ENCODE peak calls at places on chromosomes 3 and 15, in nine cellular contexts. One of them, this sample, is unnamed.

GRCh38 chr15:52018693-52019393 is at the start of gene MAPK6:
- DNase-seq in activated CD8-positive, alpha-beta memory T cell treated with anti-CD3 and anti-CD28 coated beads, Interleukin-2, amount 50 U/mL, for 4 hours: peak
- DNase-seq in caudate nucleus: peak
- DNase-seq in foreskin fibroblast: peak
- DNase-seq in mesendoderm: peak
- DNase-seq in HFF-Myc: no peak
- DNase-seq in M059J: peak
- DNase-seq in OCI-LY7: peak
- DNase-seq in ACHN: peak
- DNase-seq in this sample: peak

GRCh38 chr3:64642327-64643151 is 45.3 kb downstream of the ADAMTS9 start:
- DNase-seq in caudate nucleus: no peak
- DNase-seq in mesendoderm: peak
- DNase-seq in foreskin fibroblast: no peak
- DNase-seq in HFF-Myc: no peak
- DNase-seq in M059J: no peak
- DNase-seq in OCI-LY7: no peak
- DNase-seq in activated CD8-positive, alpha-beta memory T cell treated with anti-CD3 and anti-CD28 coated beads, Interleukin-2, amount 50 U/mL, for 4 hours: no peak
- DNase-seq in ACHN: no peak
- DNase-seq in this sample: no peak

GRCh38 chr3:105516972-105517371 is 150.3 kb downstream of the ALCAM start:
- DNase-seq in HFF-Myc: no peak
- DNase-seq in mesendoderm: peak
- DNase-seq in caudate nucleus: no peak
- DNase-seq in OCI-LY7: no peak
- DNase-seq in foreskin fibroblast: no peak
- DNase-seq in ACHN: no peak
- DNase-seq in activated CD8-positive, alpha-beta memory T cell treated with anti-CD3 and anti-CD28 coated beads, Interleukin-2, amount 50 U/mL, for 4 hours: no peak
- DNase-seq in M059J: no peak
- DNase-seq in this sample: no peak

GRCh38 chr3:48858709-48859108 is 11.0 kb upstream of the PRKAR2A start:
- DNase-seq in M059J: no peak
- DNase-seq in HFF-Myc: no peak
- DNase-seq in ACHN: no peak
- DNase-seq in mesendoderm: no peak
- DNase-seq in foreskin fibroblast: no peak
- DNase-seq in OCI-LY7: no peak
- DNase-seq in caudate nucleus: no peak
- DNase-seq in activated CD8-positive, alpha-beta memory T cell treated with anti-CD3 and anti-CD28 coated beads, Interleukin-2, amount 50 U/mL, for 4 hours: no peak
- DNase-seq in this sample: no peak

GRCh38 chr3:106282931-106283330 is 414.1 kb upstream of the CBLB start:
- DNase-seq in caudate nucleus: no peak
- DNase-seq in activated CD8-positive, alpha-beta memory T cell treated with anti-CD3 and anti-CD28 coated beads, Interleukin-2, amount 50 U/mL, for 4 hours: no peak
- DNase-seq in foreskin fibroblast: no peak
- DNase-seq in ACHN: no peak
- DNase-seq in HFF-Myc: no peak
- DNase-seq in OCI-LY7: no peak
- DNase-seq in M059J: no peak
- DNase-seq in mesendoderm: no peak
- DNase-seq in this sample: peak

GRCh38 chr3:125212096-125212508 is 446 bp downstream of the SLC12A8 start:
- DNase-seq in mesendoderm: peak
- DNase-seq in foreskin fibroblast: no peak
- DNase-seq in caudate nucleus: no peak
- DNase-seq in HFF-Myc: no peak
- DNase-seq in OCI-LY7: no peak
- DNase-seq in ACHN: peak
- DNase-seq in M059J: no peak
- DNase-seq in activated CD8-positive, alpha-beta memory T cell treated with anti-CD3 and anti-CD28 coated beads, Interleukin-2, amount 50 U/mL, for 4 hours: no peak
- DNase-seq in this sample: no peak

GRCh38 chr3:19147905-19148767 is at the start of gene KCNH8:
- DNase-seq in ACHN: no peak
- DNase-seq in mesendoderm: peak
- DNase-seq in OCI-LY7: peak
- DNase-seq in activated CD8-positive, alpha-beta memory T cell treated with anti-CD3 and anti-CD28 coated beads, Interleukin-2, amount 50 U/mL, for 4 hours: peak
- DNase-seq in foreskin fibroblast: no peak
- DNase-seq in M059J: no peak
- DNase-seq in HFF-Myc: no peak
- DNase-seq in caudate nucleus: peak
- DNase-seq in this sample: no peak

GRCh38 chr3:167814441-167814951 is 79.0 kb downstream of the SERPINI1 start:
- DNase-seq in ACHN: no peak
- DNase-seq in mesendoderm: no peak
- DNase-seq in M059J: peak
- DNase-seq in OCI-LY7: no peak
- DNase-seq in foreskin fibroblast: no peak
- DNase-seq in caudate nucleus: peak
- DNase-seq in activated CD8-positive, alpha-beta memory T cell treated with anti-CD3 and anti-CD28 coated beads, Interleukin-2, amount 50 U/mL, for 4 hours: no peak
- DNase-seq in HFF-Myc: no peak
- DNase-seq in this sample: peak

GRCh38 chr15:42150246-42150970 is 6.0 kb downstream of the PLA2G4F start:
- DNase-seq in activated CD8-positive, alpha-beta memory T cell treated with anti-CD3 and anti-CD28 coated beads, Interleukin-2, amount 50 U/mL, for 4 hours: no peak
- DNase-seq in foreskin fibroblast: no peak
- DNase-seq in ACHN: no peak
- DNase-seq in caudate nucleus: peak
- DNase-seq in M059J: no peak
- DNase-seq in OCI-LY7: no peak
- DNase-seq in mesendoderm: no peak
- DNase-seq in HFF-Myc: no peak
- DNase-seq in this sample: no peak

GRCh38 chr3:8301977-8302589 is 199.5 kb upstream of the LMCD1 start:
- DNase-seq in foreskin fibroblast: peak
- DNase-seq in M059J: peak
- DNase-seq in activated CD8-positive, alpha-beta memory T cell treated with anti-CD3 and anti-CD28 coated beads, Interleukin-2, amount 50 U/mL, for 4 hours: no peak
- DNase-seq in ACHN: peak
- DNase-seq in HFF-Myc: no peak
- DNase-seq in mesendoderm: peak
- DNase-seq in caudate nucleus: no peak
- DNase-seq in OCI-LY7: peak
- DNase-seq in this sample: peak

GRCh38 chr3:172918568-172919296 is 168.2 kb downstream of the ECT2 start:
- DNase-seq in HFF-Myc: no peak
- DNase-seq in M059J: no peak
- DNase-seq in mesendoderm: peak
- DNase-seq in activated CD8-positive, alpha-beta memory T cell treated with anti-CD3 and anti-CD28 coated beads, Interleukin-2, amount 50 U/mL, for 4 hours: no peak
- DNase-seq in OCI-LY7: no peak
- DNase-seq in caudate nucleus: no peak
- DNase-seq in foreskin fibroblast: no peak
- DNase-seq in ACHN: no peak
- DNase-seq in this sample: no peak

GRCh38 chr15:91223902-91224301 is 123.8 kb downstream of the SV2B start:
- DNase-seq in caudate nucleus: no peak
- DNase-seq in HFF-Myc: no peak
- DNase-seq in ACHN: no peak
- DNase-seq in activated CD8-positive, alpha-beta memory T cell treated with anti-CD3 and anti-CD28 coated beads, Interleukin-2, amount 50 U/mL, for 4 hours: no peak
- DNase-seq in foreskin fibroblast: no peak
- DNase-seq in M059J: no peak
- DNase-seq in mesendoderm: no peak
- DNase-seq in OCI-LY7: no peak
- DNase-seq in this sample: no peak

GRCh38 chr3:42214565-42215283 is 51.3 kb downstream of the CCK start:
- DNase-seq in activated CD8-positive, alpha-beta memory T cell treated with anti-CD3 and anti-CD28 coated beads, Interleukin-2, amount 50 U/mL, for 4 hours: no peak
- DNase-seq in M059J: peak
- DNase-seq in foreskin fibroblast: no peak
- DNase-seq in caudate nucleus: no peak
- DNase-seq in ACHN: no peak
- DNase-seq in HFF-Myc: no peak
- DNase-seq in OCI-LY7: no peak
- DNase-seq in mesendoderm: no peak
- DNase-seq in this sample: peak

GRCh38 chr3:177106184-177106583 is 91.1 kb downstream of the TBL1XR1 start:
- DNase-seq in M059J: no peak
- DNase-seq in ACHN: no peak
- DNase-seq in OCI-LY7: peak
- DNase-seq in HFF-Myc: no peak
- DNase-seq in activated CD8-positive, alpha-beta memory T cell treated with anti-CD3 and anti-CD28 coated beads, Interleukin-2, amount 50 U/mL, for 4 hours: no peak
- DNase-seq in mesendoderm: no peak
- DNase-seq in foreskin fibroblast: no peak
- DNase-seq in caudate nucleus: no peak
- DNase-seq in this sample: no peak

GRCh38 chr3:46065294-46065705 is 38.0 kb upstream of the XCR1 start:
- DNase-seq in mesendoderm: no peak
- DNase-seq in HFF-Myc: no peak
- DNase-seq in M059J: peak
- DNase-seq in activated CD8-positive, alpha-beta memory T cell treated with anti-CD3 and anti-CD28 coated beads, Interleukin-2, amount 50 U/mL, for 4 hours: peak
- DNase-seq in OCI-LY7: no peak
- DNase-seq in foreskin fibroblast: no peak
- DNase-seq in ACHN: no peak
- DNase-seq in caudate nucleus: no peak
- DNase-seq in this sample: no peak

GRCh38 chr3:168095611-168096209 is at the start of gene GOLIM4:
- DNase-seq in OCI-LY7: peak
- DNase-seq in M059J: peak
- DNase-seq in activated CD8-positive, alpha-beta memory T cell treated with anti-CD3 and anti-CD28 coated beads, Interleukin-2, amount 50 U/mL, for 4 hours: peak
- DNase-seq in caudate nucleus: peak
- DNase-seq in mesendoderm: peak
- DNase-seq in ACHN: peak
- DNase-seq in foreskin fibroblast: peak
- DNase-seq in HFF-Myc: no peak
- DNase-seq in this sample: peak

GRCh38 chr3:194102436-194102835 is 33.5 kb upstream of the HES1 start:
- DNase-seq in ACHN: no peak
- DNase-seq in OCI-LY7: no peak
- DNase-seq in HFF-Myc: no peak
- DNase-seq in foreskin fibroblast: no peak
- DNase-seq in mesendoderm: no peak
- DNase-seq in M059J: no peak
- DNase-seq in activated CD8-positive, alpha-beta memory T cell treated with anti-CD3 and anti-CD28 coated beads, Interleukin-2, amount 50 U/mL, for 4 hours: no peak
- DNase-seq in caudate nucleus: no peak
- DNase-seq in this sample: no peak

GRCh38 chr3:64530434-64531049 is 157.3 kb downstream of the ADAMTS9 start:
- DNase-seq in foreskin fibroblast: peak
- DNase-seq in activated CD8-positive, alpha-beta memory T cell treated with anti-CD3 and anti-CD28 coated beads, Interleukin-2, amount 50 U/mL, for 4 hours: no peak
- DNase-seq in ACHN: peak
- DNase-seq in OCI-LY7: peak
- DNase-seq in M059J: peak
- DNase-seq in caudate nucleus: peak
- DNase-seq in HFF-Myc: peak
- DNase-seq in mesendoderm: peak
- DNase-seq in this sample: peak

GRCh38 chr3:160023476-160023875 is 34.8 kb downstream of the IL12A start:
- DNase-seq in ACHN: no peak
- DNase-seq in HFF-Myc: no peak
- DNase-seq in OCI-LY7: no peak
- DNase-seq in mesendoderm: no peak
- DNase-seq in caudate nucleus: no peak
- DNase-seq in activated CD8-positive, alpha-beta memory T cell treated with anti-CD3 and anti-CD28 coated beads, Interleukin-2, amount 50 U/mL, for 4 hours: no peak
- DNase-seq in M059J: peak
- DNase-seq in foreskin fibroblast: peak
- DNase-seq in this sample: no peak

GRCh38 chr3:123389338-123389910 is 59.5 kb downstream of the ADCY5 start:
- DNase-seq in foreskin fibroblast: no peak
- DNase-seq in HFF-Myc: no peak
- DNase-seq in mesendoderm: no peak
- DNase-seq in M059J: no peak
- DNase-seq in ACHN: no peak
- DNase-seq in activated CD8-positive, alpha-beta memory T cell treated with anti-CD3 and anti-CD28 coated beads, Interleukin-2, amount 50 U/mL, for 4 hours: no peak
- DNase-seq in caudate nucleus: no peak
- DNase-seq in OCI-LY7: no peak
- DNase-seq in this sample: no peak

GRCh38 chr15:101725073-101725472 is 800 bp upstream of the TARS3 start:
- DNase-seq in caudate nucleus: no peak
- DNase-seq in foreskin fibroblast: no peak
- DNase-seq in OCI-LY7: no peak
- DNase-seq in HFF-Myc: no peak
- DNase-seq in mesendoderm: no peak
- DNase-seq in M059J: no peak
- DNase-seq in ACHN: no peak
- DNase-seq in activated CD8-positive, alpha-beta memory T cell treated with anti-CD3 and anti-CD28 coated beads, Interleukin-2, amount 50 U/mL, for 4 hours: no peak
- DNase-seq in this sample: no peak

GRCh38 chr3:188752850-188753249 is 418.9 kb upstream of the TPRG1 start:
- DNase-seq in HFF-Myc: no peak
- DNase-seq in activated CD8-positive, alpha-beta memory T cell treated with anti-CD3 and anti-CD28 coated beads, Interleukin-2, amount 50 U/mL, for 4 hours: no peak
- DNase-seq in OCI-LY7: peak
- DNase-seq in foreskin fibroblast: no peak
- DNase-seq in ACHN: no peak
- DNase-seq in mesendoderm: no peak
- DNase-seq in caudate nucleus: no peak
- DNase-seq in M059J: no peak
- DNase-seq in this sample: no peak

GRCh38 chr3:23923786-23924185 is 6.9 kb downstream of the RPL15 start:
- DNase-seq in caudate nucleus: no peak
- DNase-seq in OCI-LY7: no peak
- DNase-seq in activated CD8-positive, alpha-beta memory T cell treated with anti-CD3 and anti-CD28 coated beads, Interleukin-2, amount 50 U/mL, for 4 hours: no peak
- DNase-seq in ACHN: peak
- DNase-seq in HFF-Myc: no peak
- DNase-seq in mesendoderm: no peak
- DNase-seq in foreskin fibroblast: peak
- DNase-seq in M059J: no peak
- DNase-seq in this sample: peak

GRCh38 chr15:99343836-99344551 is 92.7 kb downstream of the LRRC28 start:
- DNase-seq in M059J: no peak
- DNase-seq in mesendoderm: peak
- DNase-seq in HFF-Myc: no peak
- DNase-seq in caudate nucleus: peak
- DNase-seq in foreskin fibroblast: no peak
- DNase-seq in OCI-LY7: peak
- DNase-seq in activated CD8-positive, alpha-beta memory T cell treated with anti-CD3 and anti-CD28 coated beads, Interleukin-2, amount 50 U/mL, for 4 hours: peak
- DNase-seq in ACHN: peak
- DNase-seq in this sample: no peak

GRCh38 chr15:38084289-38084688 is 149.8 kb downstream of the TMCO5A start:
- DNase-seq in OCI-LY7: peak
- DNase-seq in ACHN: no peak
- DNase-seq in HFF-Myc: no peak
- DNase-seq in activated CD8-positive, alpha-beta memory T cell treated with anti-CD3 and anti-CD28 coated beads, Interleukin-2, amount 50 U/mL, for 4 hours: no peak
- DNase-seq in M059J: peak
- DNase-seq in caudate nucleus: no peak
- DNase-seq in mesendoderm: no peak
- DNase-seq in foreskin fibroblast: peak
- DNase-seq in this sample: peak

GRCh38 chr3:63970596-63971468 is 52.5 kb downstream of the PSMD6 start:
- DNase-seq in ACHN: no peak
- DNase-seq in caudate nucleus: peak
- DNase-seq in M059J: no peak
- DNase-seq in mesendoderm: peak
- DNase-seq in OCI-LY7: no peak
- DNase-seq in foreskin fibroblast: no peak
- DNase-seq in HFF-Myc: no peak
- DNase-seq in activated CD8-positive, alpha-beta memory T cell treated with anti-CD3 and anti-CD28 coated beads, Interleukin-2, amount 50 U/mL, for 4 hours: no peak
- DNase-seq in this sample: no peak

GRCh38 chr15:31042731-31043130 is 51.3 kb upstream of the MTMR10 start:
- DNase-seq in activated CD8-positive, alpha-beta memory T cell treated with anti-CD3 and anti-CD28 coated beads, Interleukin-2, amount 50 U/mL, for 4 hours: no peak
- DNase-seq in foreskin fibroblast: no peak
- DNase-seq in HFF-Myc: no peak
- DNase-seq in M059J: no peak
- DNase-seq in ACHN: no peak
- DNase-seq in OCI-LY7: no peak
- DNase-seq in mesendoderm: peak
- DNase-seq in caudate nucleus: no peak
- DNase-seq in this sample: peak

GRCh38 chr15:39746176-39746575 is 36.5 kb downstream of the FSIP1 start:
- DNase-seq in mesendoderm: no peak
- DNase-seq in HFF-Myc: no peak
- DNase-seq in foreskin fibroblast: no peak
- DNase-seq in OCI-LY7: no peak
- DNase-seq in M059J: no peak
- DNase-seq in ACHN: no peak
- DNase-seq in caudate nucleus: no peak
- DNase-seq in activated CD8-positive, alpha-beta memory T cell treated with anti-CD3 and anti-CD28 coated beads, Interleukin-2, amount 50 U/mL, for 4 hours: no peak
- DNase-seq in this sample: no peak

GRCh38 chr15:78726870-78727551 is 84.3 kb downstream of the ADAMTS7 start:
- DNase-seq in HFF-Myc: no peak
- DNase-seq in OCI-LY7: peak
- DNase-seq in M059J: peak
- DNase-seq in foreskin fibroblast: no peak
- DNase-seq in activated CD8-positive, alpha-beta memory T cell treated with anti-CD3 and anti-CD28 coated beads, Interleukin-2, amount 50 U/mL, for 4 hours: no peak
- DNase-seq in caudate nucleus: no peak
- DNase-seq in ACHN: peak
- DNase-seq in mesendoderm: peak
- DNase-seq in this sample: no peak

GRCh38 chr3:112647122-112647521 is 6.2 kb upstream of the CCDC80 start:
- DNase-seq in OCI-LY7: no peak
- DNase-seq in ACHN: peak
- DNase-seq in HFF-Myc: no peak
- DNase-seq in activated CD8-positive, alpha-beta memory T cell treated with anti-CD3 and anti-CD28 coated beads, Interleukin-2, amount 50 U/mL, for 4 hours: no peak
- DNase-seq in mesendoderm: peak
- DNase-seq in caudate nucleus: no peak
- DNase-seq in foreskin fibroblast: peak
- DNase-seq in M059J: peak
- DNase-seq in this sample: peak

GRCh38 chr15:56102401-56102800 is 109.0 kb upstream of the NEDD4 start:
- DNase-seq in foreskin fibroblast: no peak
- DNase-seq in ACHN: no peak
- DNase-seq in OCI-LY7: no peak
- DNase-seq in mesendoderm: no peak
- DNase-seq in HFF-Myc: no peak
- DNase-seq in caudate nucleus: no peak
- DNase-seq in M059J: no peak
- DNase-seq in activated CD8-positive, alpha-beta memory T cell treated with anti-CD3 and anti-CD28 coated beads, Interleukin-2, amount 50 U/mL, for 4 hours: no peak
- DNase-seq in this sample: no peak